ENCODE peak calls at places on chromosomes 2 and 18, in eight cellular contexts. S is germinal center; V is MV-4-11; O is T-helper 2 cell; P is anterior cingulate cortex; A is OCI-M1; I is activated naive CD4-positive, alpha-beta T cell treated with Interleukin-2 at 50 U/mL for 16 hours; U is fibroblast of the conjunctiva. Y is an unnamed sample.
A peak's percentile ranks its signal among the peaks of the same experiment; 100 is the strongest.

GRCh38 chr18:46290440-46291020 is 186.3 kb downstream of the HAUS1 start:
- DNase-seq in S (no peak), V (no peak), O (no peak), P (no peak), A (no peak), I (no peak), U (no peak), Y (no peak)

GRCh38 chr2:36541891-36542595 is 55.9 kb downstream of the FEZ2 start:
- DNase-seq in S (no peak), V (no peak), O (no peak), P (no peak), A (no peak), I (no peak), U (no peak), Y (no peak)

GRCh38 chr2:38750011-38750792 is 959 bp downstream of the SRSF7 start:
- DNase-seq in S (peak; percentile 71), V (peak; percentile 28), O (no peak), P (peak; percentile 53), A (peak; percentile 67), I (peak; percentile 60), U (no peak), Y (no peak)

GRCh38 chr2:157938556-157938955 is 62.4 kb upstream of the ACVR1 start:
- DNase-seq in S (no peak), V (no peak), O (no peak), P (no peak), A (peak; percentile 51), I (no peak), U (no peak), Y (no peak)

GRCh38 chr2:200356794-200357472 is 50.4 kb downstream of the SPATS2L start:
- DNase-seq in S (no peak), V (no peak), O (no peak), P (no peak), A (no peak), I (no peak), U (peak; percentile 51), Y (no peak)

GRCh38 chr2:189147361-189147760 is 32.2 kb downstream of the COL5A2 start:
- DNase-seq in S (no peak), V (no peak), O (no peak), P (no peak), A (no peak), I (no peak), U (no peak), Y (no peak)

GRCh38 chr2:11009866-11010265 is 98.1 kb downstream of the KCNF1 start:
- DNase-seq in S (no peak), V (no peak), O (no peak), P (no peak), A (no peak), I (no peak), U (no peak), Y (no peak)

GRCh38 chr2:204108874-204109295 is 172.3 kb downstream of the ICOS start:
- DNase-seq in S (no peak), V (no peak), O (no peak), P (no peak), A (no peak), I (peak; percentile 32), U (no peak), Y (no peak)

GRCh38 chr2:10038716-10039115 is 4.6 kb upstream of the KLF11 start:
- DNase-seq in S (no peak), V (no peak), O (no peak), P (no peak), A (no peak), I (no peak), U (no peak), Y (no peak)

GRCh38 chr2:20221939-20222768 is 2.8 kb downstream of the SDC1 start:
- DNase-seq in S (no peak), V (no peak), O (no peak), P (no peak), A (no peak), I (no peak), U (no peak), Y (no peak)

GRCh38 chr2:240289701-240290431 is 145.6 kb upstream of the GPC1 start:
- DNase-seq in S (no peak), V (no peak), O (no peak), P (no peak), A (no peak), I (no peak), U (no peak), Y (no peak)

GRCh38 chr2:84797271-84797670 is 83.6 kb downstream of the TRABD2A start:
- DNase-seq in S (no peak), V (no peak), O (no peak), P (no peak), A (no peak), I (no peak), U (no peak), Y (no peak)